ENCODE peak calls at places on chromosomes 12 and 14, in nine cellular contexts. T is prostate gland, G is ovary, Y is psoas muscle, Z is tibial nerve, P is MM.1S, V is RWPE2, J is AG04449, Q is fibroblast of the aortic adventitia. D is an unnamed sample.

GRCh38 chr14:103512701-103513611 is 9.7 kb downstream of the CKB start:
- DNase-seq in T (peak), G (peak), Y (peak), Z (no peak), P (no peak), V (peak), J (peak), Q (peak), D (peak)

GRCh38 chr12:100986595-100987547 is 192.3 kb downstream of the ANO4 start:
- DNase-seq in T (no peak), G (peak), Y (no peak), Z (no peak), P (no peak), V (no peak), J (peak), Q (peak), D (peak)

GRCh38 chr14:28653521-28653920 is 113.1 kb upstream of the FOXG1 start:
- DNase-seq in T (no peak), G (no peak), Y (no peak), Z (no peak), P (no peak), V (peak), J (no peak), Q (no peak), D (no peak)

GRCh38 chr12:53613821-53614220 is 12.4 kb downstream of the ATF7 start:
- DNase-seq in T (no peak), G (no peak), Y (no peak), Z (no peak), P (no peak), V (no peak), J (no peak), Q (peak), D (no peak)

GRCh38 chr12:805022-805632 is 52.7 kb downstream of the WNK1 start:
- DNase-seq in T (no peak), G (no peak), Y (no peak), Z (no peak), P (no peak), V (no peak), J (no peak), Q (no peak), D (no peak)

GRCh38 chr14:104186575-104186974 is 48.2 kb downstream of the KIF26A start:
- DNase-seq in T (no peak), G (no peak), Y (no peak), Z (no peak), P (no peak), V (no peak), J (no peak), Q (no peak), D (no peak)

GRCh38 chr14:57352771-57353170 is 37.6 kb upstream of the NAA30 start:
- DNase-seq in T (no peak), G (no peak), Y (no peak), Z (no peak), P (no peak), V (no peak), J (no peak), Q (no peak), D (no peak)

GRCh38 chr12:11719678-11720099 is 70.2 kb downstream of the ETV6 start:
- DNase-seq in T (no peak), G (no peak), Y (peak), Z (no peak), P (no peak), V (peak), J (peak), Q (peak), D (peak)

GRCh38 chr12:27552886-27553560 is 29.0 kb downstream of the PPFIBP1 start:
- DNase-seq in T (no peak), G (no peak), Y (no peak), Z (no peak), P (no peak), V (no peak), J (no peak), Q (peak), D (no peak)

GRCh38 chr12:93101367-93101766 is 172.3 kb upstream of the EEA1 start:
- DNase-seq in T (no peak), G (no peak), Y (no peak), Z (no peak), P (no peak), V (no peak), J (no peak), Q (no peak), D (no peak)

GRCh38 chr14:104096751-104097700 is 11.5 kb downstream of the ASPG start:
- DNase-seq in T (no peak), G (no peak), Y (peak), Z (no peak), P (no peak), V (no peak), J (no peak), Q (no peak), D (no peak)

GRCh38 chr12:48285751-48286650 is 64.7 kb downstream of the ZNF641 start:
- DNase-seq in T (no peak), G (no peak), Y (no peak), Z (no peak), P (peak), V (no peak), J (no peak), Q (no peak), D (no peak)

GRCh38 chr14:71321556-71322315 is 414.5 kb downstream of the PCNX1 start:
- DNase-seq in T (peak), G (no peak), Y (no peak), Z (peak), P (no peak), V (no peak), J (no peak), Q (peak), D (peak)

GRCh38 chr14:68884031-68885030 is 91.5 kb upstream of the ZFP36L1 start:
- DNase-seq in T (no peak), G (no peak), Y (peak), Z (no peak), P (no peak), V (peak), J (peak), Q (peak), D (peak)

GRCh38 chr12:58670623-58671022 is 249.7 kb downstream of the LRIG3 start:
- DNase-seq in T (no peak), G (no peak), Y (no peak), Z (no peak), P (no peak), V (no peak), J (no peak), Q (no peak), D (no peak)

GRCh38 chr12:65123435-65124063 is 2.4 kb upstream of the WIF1 start:
- DNase-seq in T (no peak), G (no peak), Y (no peak), Z (no peak), P (peak), V (no peak), J (no peak), Q (peak), D (peak)

GRCh38 chr14:95047754-95048153 is 109.6 kb downstream of the DICER1 start:
- DNase-seq in T (no peak), G (no peak), Y (no peak), Z (no peak), P (no peak), V (peak), J (no peak), Q (no peak), D (no peak)

GRCh38 chr14:46377305-46377704 is 274.3 kb downstream of the RPL10L start:
- DNase-seq in T (no peak), G (no peak), Y (no peak), Z (no peak), P (no peak), V (no peak), J (no peak), Q (no peak), D (no peak)

GRCh38 chr14:42140831-42141279 is 534.2 kb downstream of the LRFN5 start:
- DNase-seq in T (no peak), G (no peak), Y (no peak), Z (no peak), P (no peak), V (no peak), J (peak), Q (peak), D (no peak)

GRCh38 chr14:44109041-44109440 is 398.0 kb downstream of the FSCB start:
- DNase-seq in T (no peak), G (no peak), Y (no peak), Z (no peak), P (no peak), V (no peak), J (no peak), Q (no peak), D (no peak)

GRCh38 chr12:124763594-124763979 is 100.1 kb downstream of the SCARB1 start:
- DNase-seq in T (no peak), G (no peak), Y (no peak), Z (no peak), P (no peak), V (no peak), J (no peak), Q (peak), D (no peak)

GRCh38 chr12:130521375-130522124 is 183.9 kb downstream of the PIWIL1 start:
- DNase-seq in T (no peak), G (no peak), Y (no peak), Z (no peak), P (no peak), V (no peak), J (no peak), Q (no peak), D (no peak)

GRCh38 chr14:22276913-22277816 is 311.9 kb downstream of the DAD1 start:
- DNase-seq in T (no peak), G (no peak), Y (no peak), Z (no peak), P (no peak), V (no peak), J (no peak), Q (peak), D (no peak)

GRCh38 chr14:43479751-43480150 is 1027.3 kb downstream of the FSCB start:
- DNase-seq in T (no peak), G (no peak), Y (no peak), Z (no peak), P (no peak), V (no peak), J (no peak), Q (no peak), D (no peak)

GRCh38 chr14:102822311-102822863 is 45.1 kb downstream of the TRAF3 start:
- DNase-seq in T (no peak), G (no peak), Y (no peak), Z (no peak), P (no peak), V (no peak), J (no peak), Q (no peak), D (no peak)

GRCh38 chr12:6536894-6537579 is 2.7 kb downstream of the GAPDH start:
- DNase-seq in T (no peak), G (no peak), Y (no peak), Z (no peak), P (no peak), V (no peak), J (no peak), Q (peak), D (no peak)

GRCh38 chr12:6534158-6534913 is at the start of gene GAPDH:
- DNase-seq in T (peak), G (peak), Y (peak), Z (peak), P (peak), V (peak), J (peak), Q (peak), D (peak)

GRCh38 chr12:6535697-6535946 is 1.3 kb downstream of the GAPDH start:
- DNase-seq in T (no peak), G (no peak), Y (no peak), Z (no peak), P (no peak), V (no peak), J (no peak), Q (no peak), D (no peak)

GRCh38 chr12:6534914-6535696 is 788 bp downstream of the GAPDH start:
- DNase-seq in T (peak), G (peak), Y (peak), Z (peak), P (peak), V (no peak), J (no peak), Q (peak), D (no peak)

GRCh38 chr12:6535960-6536847 is 1.9 kb downstream of the GAPDH start:
- DNase-seq in T (no peak), G (no peak), Y (no peak), Z (no peak), P (no peak), V (no peak), J (no peak), Q (peak), D (no peak)
- H3K4me3 ChIP-seq in T (peak), G (peak), Y (peak), Z (peak), P (peak), V (peak), J (peak), Q (peak), D (peak)

GRCh38 chr14:72863216-72864006 is 30.5 kb downstream of the DPF3 start:
- DNase-seq in T (no peak), G (no peak), Y (no peak), Z (no peak), P (peak), V (no peak), J (no peak), Q (no peak), D (no peak)
- TF ChIP-seq CTCF in T (no peak), G (no peak), Y (no peak), Z (no peak), P (peak), V (no peak), J (no peak), Q (no peak), D (no peak)

DNA sequence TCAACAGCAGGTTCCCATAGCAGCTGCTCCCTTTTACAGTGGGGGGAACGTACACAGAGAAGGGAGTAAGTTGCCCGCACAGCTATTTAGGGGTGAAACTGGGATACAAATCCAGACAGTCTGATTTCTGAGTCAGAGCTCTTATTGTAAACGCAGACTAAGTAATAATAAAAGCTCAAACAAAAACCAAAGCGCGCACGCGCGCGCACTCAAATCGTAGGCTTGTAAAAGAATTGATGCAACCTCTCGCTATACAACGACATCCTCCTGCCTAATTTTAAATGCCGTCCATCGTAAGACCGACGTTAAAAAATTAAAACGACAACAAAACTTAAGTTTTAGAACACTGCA is 747 bp upstream of the DACT1 start:
- DNase-seq in T (peak), G (peak), Y (peak), Z (peak), P (no peak), V (no peak), J (peak), Q (peak), D (peak)
- H3K4me3 ChIP-seq in T (peak), G (peak), Y (peak), Z (peak), P (peak), V (peak), J (peak), Q (peak), D (peak)

DNA sequence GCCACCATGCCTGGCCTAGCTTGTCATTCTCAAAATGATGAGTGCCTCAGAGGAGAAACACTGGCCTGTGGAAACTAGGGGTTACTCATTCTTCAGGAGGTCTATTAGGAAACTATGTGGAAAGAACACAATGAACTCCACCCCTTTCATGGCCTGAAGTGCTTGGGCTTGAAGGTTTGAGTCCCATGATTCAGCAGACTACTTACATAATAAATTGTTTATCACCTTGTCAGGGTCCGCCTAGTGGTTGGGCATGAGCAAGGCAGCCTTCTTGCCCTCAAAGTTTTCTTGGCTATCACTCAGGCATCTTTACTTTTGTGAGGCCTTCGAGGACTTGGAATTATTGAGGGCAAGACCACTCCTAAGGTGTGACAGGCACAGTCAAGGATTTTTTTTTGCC is 251.2 kb downstream of the ACSS3 start:
- DNase-seq in T (no peak), G (no peak), Y (no peak), Z (no peak), P (peak), V (no peak), J (no peak), Q (peak), D (no peak)
- TF ChIP-seq CTCF in T (no peak), G (no peak), Y (no peak), Z (no peak), P (peak), V (no peak), J (peak), Q (peak), D (peak)

GRCh38 chr12:6934110-6934509 is 6.4 kb downstream of the ATN1 start:
- DNase-seq in T (no peak), G (no peak), Y (no peak), Z (no peak), P (no peak), V (no peak), J (no peak), Q (peak), D (no peak)
- H3K4me3 ChIP-seq in T (no peak), G (no peak), Y (no peak), Z (no peak), P (no peak), V (no peak), J (no peak), Q (no peak), D (no peak)

DNA sequence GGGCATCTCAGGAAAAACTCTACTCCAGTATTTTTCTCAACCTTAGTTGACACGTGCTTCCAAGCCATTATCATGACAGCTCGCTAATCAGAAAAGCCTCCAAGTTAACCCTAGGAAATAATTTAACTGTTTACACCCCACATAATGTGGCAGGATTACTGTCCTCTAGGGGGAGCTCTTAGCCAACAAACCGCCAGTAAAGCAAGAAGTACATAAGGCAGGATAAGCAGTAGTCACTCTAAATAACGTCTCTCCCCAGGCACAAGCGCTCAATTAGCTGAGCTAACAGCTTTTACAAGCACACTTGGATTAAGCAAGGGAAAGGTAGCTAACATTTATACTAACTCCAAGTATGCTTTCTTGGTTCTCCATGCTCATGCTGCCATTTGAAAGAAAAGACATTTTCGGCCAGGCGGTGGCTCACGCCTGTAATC is 22.8 kb downstream of the APOBEC1 start:
- DNase-seq in T (no peak), G (no peak), Y (no peak), Z (no peak), P (peak), V (no peak), J (no peak), Q (peak), D (no peak)
- TF ChIP-seq CTCF in T (no peak), G (no peak), Y (peak), Z (no peak), P (peak), V (peak), J (peak), Q (peak), D (peak)

D was measured in astrocyte of the cerebellum.